ENCODE peak calls at places on chromosome 7, in seven cellular contexts. K, C, W, U, R, G and D are unnamed samples.

GRCh38 chr7:152588350-152588749 is 87.6 kb downstream of the XRCC2 start:
- DNase-seq in K (no peak), C (peak), W (no peak), R (no peak), G (no peak), U (no peak), D (peak)

GRCh38 chr7:26292768-26293560 is 1.3 kb downstream of the SNX10 start:
- DNase-seq in C (no peak), W (no peak), R (no peak), G (no peak), K (no peak), U (no peak), D (no peak)

GRCh38 chr7:101114492-101114891 is 12.4 kb upstream of the SERPINE1 start:
- DNase-seq in U (no peak), R (no peak), C (no peak), K (no peak), G (no peak), W (no peak), D (peak)

GRCh38 chr7:46291601-46292150 is 370.6 kb upstream of the IGFBP3 start:
- DNase-seq in K (no peak), C (peak), W (no peak), G (no peak), R (no peak), U (no peak), D (peak)

GRCh38 chr7:80128918-80129317 is 5.7 kb upstream of the GNAI1 start:
- DNase-seq in C (no peak), U (no peak), G (no peak), K (no peak), R (no peak), W (no peak), D (no peak)

GRCh38 chr7:1562611-1563051 is 6.6 kb upstream of the TMEM184A start:
- DNase-seq in K (no peak), U (no peak), C (peak), W (no peak), R (no peak), G (no peak), D (no peak)

GRCh38 chr7:92485267-92485892 is 7.6 kb upstream of the ERVW-1 start:
- DNase-seq in W (no peak), K (no peak), C (no peak), R (no peak), G (no peak), U (no peak), D (no peak)

GRCh38 chr7:27064169-27064568 is 31.6 kb downstream of the HOXA1 start:
- DNase-seq in G (no peak), W (no peak), C (peak), U (no peak), R (no peak), K (no peak), D (no peak)

GRCh38 chr7:152959610-152960009 is 200.1 kb downstream of the ACTR3B start:
- DNase-seq in W (no peak), K (no peak), U (no peak), R (no peak), G (no peak), C (no peak), D (no peak)

GRCh38 chr7:114922151-114922651 is 307 bp downstream of the MDFIC start:
- DNase-seq in K (no peak), U (peak), G (no peak), C (peak), W (peak), R (peak), D (no peak)

GRCh38 chr7:47991741-47992311 is 12.4 kb upstream of the HUS1 start:
- DNase-seq in C (peak), W (peak), U (peak), R (peak), G (peak), K (peak), D (peak)

GRCh38 chr7:74598558-74598957 is 59.0 kb upstream of the GTF2I start:
- DNase-seq in U (no peak), C (peak), K (no peak), W (no peak), G (no peak), R (no peak), D (no peak)

GRCh38 chr7:48049850-48050249 is 14.5 kb downstream of the C7orf57 start:
- DNase-seq in R (no peak), K (no peak), G (no peak), W (no peak), C (no peak), U (no peak), D (no peak)

GRCh38 chr7:77538908-77539212 is 1.8 kb downstream of the PTPN12 start:
- DNase-seq in K (no peak), R (no peak), U (no peak), W (no peak), G (no peak), C (no peak), D (no peak)

GRCh38 chr7:33799766-33800165 is 105.6 kb upstream of the BMPER start:
- DNase-seq in K (no peak), G (no peak), W (no peak), R (no peak), C (no peak), U (no peak), D (peak)

GRCh38 chr7:150781016-150781415 is 19.1 kb downstream of the TMEM176B start:
- DNase-seq in C (peak), R (no peak), U (no peak), W (no peak), G (no peak), K (no peak), D (no peak)

GRCh38 chr7:136205956-136206355 is 228.8 kb upstream of the MTPN start:
- DNase-seq in W (no peak), K (no peak), C (no peak), R (no peak), G (no peak), U (no peak), D (no peak)

GRCh38 chr7:17131060-17131345 is 167.4 kb upstream of the AHR start:
- DNase-seq in U (no peak), W (no peak), R (no peak), C (peak), K (no peak), G (no peak), D (no peak)

GRCh38 chr7:24378871-24379608 is 95.0 kb downstream of the NPY start:
- DNase-seq in K (no peak), W (no peak), U (no peak), R (peak), C (peak), G (no peak), D (peak)

GRCh38 chr7:103388469-103389140 is 41.2 kb downstream of the PSMC2 start:
- DNase-seq in K (no peak), R (no peak), G (no peak), U (no peak), C (no peak), W (no peak), D (no peak)

GRCh38 chr7:15430191-15430590 is 131.6 kb downstream of the AGMO start:
- DNase-seq in G (no peak), C (no peak), U (no peak), R (no peak), K (no peak), W (no peak), D (no peak)

GRCh38 chr7:46253500-46253899 is 332.4 kb upstream of the IGFBP3 start:
- DNase-seq in K (no peak), R (no peak), G (no peak), C (no peak), W (no peak), U (no peak), D (no peak)

GRCh38 chr7:28685291-28685659 is 272.9 kb downstream of the TRIL start:
- DNase-seq in W (peak), C (no peak), R (no peak), G (no peak), U (no peak), K (no peak), D (no peak)

GRCh38 chr7:424961-425793 is 94.5 kb downstream of the PDGFA start:
- DNase-seq in W (no peak), C (no peak), R (no peak), G (peak), K (no peak), U (no peak), D (no peak)

GRCh38 chr7:27137603-27138410 is 5.7 kb downstream of the HOXA5 start:
- DNase-seq in K (no peak), G (no peak), R (no peak), U (no peak), W (no peak), C (peak), D (no peak)

GRCh38 chr7:372939-373791 is 83.2 kb downstream of the FOXL3 start:
- DNase-seq in G (peak), K (no peak), R (no peak), U (no peak), C (no peak), W (peak), D (no peak)

GRCh38 chr7:151235091-151235787 is 3.0 kb downstream of the CHPF2 start:
- DNase-seq in W (no peak), K (no peak), R (no peak), G (no peak), C (no peak), U (no peak), D (no peak)

GRCh38 chr7:129212596-129212995 is 12.2 kb upstream of the AHCYL2 start:
- DNase-seq in W (no peak), R (no peak), U (no peak), K (no peak), C (no peak), G (no peak), D (no peak)

GRCh38 chr7:9718071-9718470 is 1255.6 kb upstream of the PHF14 start:
- DNase-seq in U (no peak), K (no peak), R (no peak), C (no peak), G (no peak), W (no peak), D (no peak)

GRCh38 chr7:114405427-114405826 is 9.2 kb upstream of the FOXP2 start:
- DNase-seq in R (peak), K (no peak), U (no peak), C (peak), G (no peak), W (no peak), D (no peak)

GRCh38 chr7:124662372-124662771 is 103.2 kb downstream of the GPR37 start:
- DNase-seq in W (no peak), K (no peak), C (no peak), U (no peak), G (no peak), R (no peak), D (no peak)

GRCh38 chr7:124667312-124667711 is 98.3 kb downstream of the GPR37 start:
- DNase-seq in C (peak), K (no peak), R (no peak), G (no peak), W (no peak), U (no peak), D (peak)

GRCh38 chr7:124667754-124668153 is 97.8 kb downstream of the GPR37 start:
- DNase-seq in R (no peak), K (no peak), W (no peak), G (no peak), U (no peak), C (no peak), D (no peak)

GRCh38 chr7:124662937-124663336 is 102.7 kb downstream of the GPR37 start:
- DNase-seq in K (no peak), R (no peak), C (peak), W (no peak), U (no peak), G (no peak), D (no peak)
- TF ChIP-seq CTCF in K (no peak), R (no peak), C (no peak), W (no peak), U (no peak), G (peak), D (peak)

DNA sequence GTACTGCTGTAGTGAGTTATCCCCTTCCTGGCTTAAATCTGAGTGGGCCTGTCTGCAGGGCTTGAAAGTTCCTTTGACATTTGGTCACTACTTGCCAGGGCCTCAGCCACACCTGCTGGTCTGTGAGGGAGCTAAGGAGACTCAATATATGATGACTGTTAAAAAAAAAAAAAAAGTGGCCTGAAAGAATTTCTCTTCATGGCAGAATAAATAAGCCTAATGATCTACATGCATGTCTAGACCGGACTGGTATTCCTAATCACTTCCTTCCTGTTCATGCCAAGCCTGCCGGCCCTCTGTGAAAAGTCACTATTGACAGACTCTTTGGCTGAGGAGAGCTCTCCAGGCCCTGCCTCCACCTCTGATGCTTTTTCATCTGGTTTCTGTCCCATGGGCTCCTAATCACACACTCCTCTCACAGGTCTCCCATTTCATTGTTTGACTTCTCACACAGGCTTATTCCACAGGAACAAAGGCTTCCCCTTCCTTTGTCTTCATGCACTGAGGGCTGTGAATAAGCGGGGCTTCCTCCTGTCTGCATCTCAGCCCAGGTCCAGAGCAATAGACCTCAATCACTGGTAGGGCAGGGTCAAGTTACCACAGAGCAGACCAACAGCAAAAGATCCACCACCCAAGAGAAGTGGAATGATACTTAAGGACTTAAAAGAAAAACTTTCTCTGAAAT is 99.1 kb upstream of the SEC61G start:
- DNase-seq in U (no peak), G (no peak), W (no peak), R (no peak), C (no peak), K (no peak), D (peak)
- H3K27ac ChIP-seq in U (no peak), G (no peak), W (no peak), R (no peak), C (no peak), K (no peak), D (peak)

DNA sequence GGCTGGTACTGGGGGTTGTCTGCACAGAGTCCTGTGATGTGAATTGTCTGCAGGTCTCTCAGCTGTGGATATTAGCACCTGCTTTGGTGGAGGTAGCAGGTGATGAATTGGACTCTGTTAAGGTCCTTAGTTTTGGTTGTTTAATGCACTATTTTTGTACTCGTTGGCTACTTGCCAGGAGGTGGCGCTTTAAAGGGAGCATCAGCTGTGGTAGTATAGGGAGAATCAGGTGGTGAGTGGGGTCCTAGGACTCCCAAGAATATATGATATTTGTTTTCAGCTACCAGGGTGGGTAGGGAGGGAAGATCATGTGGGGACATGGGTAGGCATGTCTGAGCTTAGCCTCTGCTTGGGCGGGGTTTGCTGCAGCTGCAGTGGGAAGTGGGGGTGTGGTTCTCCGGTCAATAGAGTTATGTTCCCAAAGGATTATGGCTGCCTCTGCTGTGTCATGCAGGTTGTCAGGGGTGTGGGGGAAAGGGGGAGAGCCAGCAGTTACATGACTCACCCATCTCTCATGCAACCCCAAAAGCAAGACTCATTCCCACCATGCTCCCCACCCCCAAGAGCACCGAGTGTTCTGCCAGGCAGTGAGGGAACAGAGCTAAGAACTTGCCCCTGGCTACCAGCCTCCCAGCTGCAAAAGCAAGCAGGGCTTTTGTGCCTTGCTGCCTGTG is 53.7 kb upstream of the ZNF273 start:
- DNase-seq in K (no peak), G (no peak), W (no peak), R (no peak), U (no peak), C (no peak), D (peak)
- TF ChIP-seq CTCF in K (no peak), G (no peak), W (no peak), R (no peak), U (no peak), C (no peak), D (no peak)

DNA sequence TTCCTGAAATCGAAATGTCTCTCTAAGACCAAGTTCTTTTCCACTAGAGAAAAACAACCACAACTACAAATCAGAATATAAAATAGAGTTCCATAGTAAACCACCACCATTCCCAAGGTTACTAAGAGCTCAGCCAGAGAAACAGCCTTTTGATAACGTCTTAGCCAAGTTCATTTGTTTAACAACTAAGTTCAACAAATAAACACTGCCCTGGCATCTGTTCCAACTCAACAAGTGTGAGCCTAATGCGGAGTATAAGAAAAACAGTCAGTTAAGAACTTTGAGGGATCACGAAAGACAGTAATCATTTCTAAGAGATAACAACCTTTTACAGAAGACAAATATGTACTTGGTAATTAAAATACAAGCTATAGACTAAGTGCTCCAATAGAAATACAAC is 77.3 kb downstream of the CALD1 start:
- DNase-seq in G (no peak), C (peak), W (no peak), U (no peak), K (no peak), R (no peak), D (no peak)
- H3K27ac ChIP-seq in G (no peak), C (peak), W (peak), U (no peak), K (peak), R (no peak), D (no peak)